ENCODE peak calls at places on chromosomes 1 and 21, in four cellular contexts. V is K562, F is HL-60, B is GM12878. K is an unnamed sample.

GRCh38 chr1:174135200-174135599 is 24.1 kb upstream of the RABGAP1L start:
- DNase-seq in F (no peak), B (no peak), V (no peak), K (no peak)

GRCh38 chr1:226420328-226420727 is 12.4 kb upstream of the PARP1 start:
- DNase-seq in V (no peak), F (no peak), B (no peak), K (no peak)

GRCh38 chr1:46174448-46175231 is at the start of gene TSPAN1:
- DNase-seq in F (no peak), B (no peak), V (no peak), K (no peak)

GRCh38 chr1:65508051-65508450 is 87.6 kb downstream of the LEPR start:
- DNase-seq in B (no peak), V (no peak), F (no peak), K (no peak)

GRCh38 chr1:153545067-153546055 is at the start of gene S100A4:
- DNase-seq in F (peak), B (peak), V (peak), K (peak)

GRCh38 chr1:14128096-14128495 is 428.1 kb downstream of the PRDM2 start:
- DNase-seq in B (no peak), V (no peak), F (no peak), K (no peak)

GRCh38 chr1:78331799-78332198 is 159.0 kb upstream of the PTGFR start:
- DNase-seq in F (no peak), B (no peak), V (no peak), K (no peak)

GRCh38 chr1:10057305-10057704 is 24.5 kb downstream of the UBE4B start:
- DNase-seq in F (no peak), B (no peak), V (no peak), K (no peak)

GRCh38 chr1:55958498-55958897 is 620.9 kb downstream of the PLPP3 start:
- DNase-seq in B (peak), V (no peak), F (no peak), K (no peak)

GRCh38 chr1:227316456-227316855 is 1.8 kb downstream of the CDC42BPA start:
- DNase-seq in F (no peak), V (no peak), B (no peak), K (no peak)

GRCh38 chr1:203901581-203901980 is 40.2 kb downstream of the SNRPE start:
- DNase-seq in V (no peak), F (no peak), B (no peak), K (no peak)

GRCh38 chr1:108327534-108328462 is 83.9 kb upstream of the NBPF4 start:
- DNase-seq in V (no peak), B (no peak), F (no peak), K (no peak)

GRCh38 chr21:40194181-40194580 is 326.9 kb downstream of the PCP4 start:
- DNase-seq in B (no peak), F (no peak), V (no peak), K (no peak)

GRCh38 chr1:110615548-110616130 is 9.5 kb upstream of the KCNA2 start:
- DNase-seq in V (peak), F (peak), B (no peak), K (no peak)

GRCh38 chr1:220370041-220370700 is 97.9 kb upstream of the RAB3GAP2 start:
- DNase-seq in V (no peak), B (no peak), F (no peak), K (no peak)

GRCh38 chr1:94866178-94866822 is 46.1 kb downstream of the SLC44A3 start:
- DNase-seq in B (no peak), V (no peak), F (no peak), K (no peak)

GRCh38 chr1:203282720-203283542 is 22.4 kb upstream of the BTG2 start:
- DNase-seq in V (no peak), F (no peak), B (no peak), K (no peak)

GRCh38 chr1:80417651-80418050 is 1383.1 kb upstream of the ADGRL2 start:
- DNase-seq in B (no peak), V (no peak), F (no peak), K (no peak)
- TF ChIP-seq SPI1 in B (no peak), V (no peak), F (no peak), K (no peak)

GRCh38 chr1:234893725-234894630 is 234.7 kb downstream of the TOMM20 start:
- DNase-seq in F (peak), V (peak), B (no peak), K (no peak)
- TF ChIP-seq POLR2AphosphoS5 in F (no peak), V (no peak), B (no peak), K (no peak)

DNA sequence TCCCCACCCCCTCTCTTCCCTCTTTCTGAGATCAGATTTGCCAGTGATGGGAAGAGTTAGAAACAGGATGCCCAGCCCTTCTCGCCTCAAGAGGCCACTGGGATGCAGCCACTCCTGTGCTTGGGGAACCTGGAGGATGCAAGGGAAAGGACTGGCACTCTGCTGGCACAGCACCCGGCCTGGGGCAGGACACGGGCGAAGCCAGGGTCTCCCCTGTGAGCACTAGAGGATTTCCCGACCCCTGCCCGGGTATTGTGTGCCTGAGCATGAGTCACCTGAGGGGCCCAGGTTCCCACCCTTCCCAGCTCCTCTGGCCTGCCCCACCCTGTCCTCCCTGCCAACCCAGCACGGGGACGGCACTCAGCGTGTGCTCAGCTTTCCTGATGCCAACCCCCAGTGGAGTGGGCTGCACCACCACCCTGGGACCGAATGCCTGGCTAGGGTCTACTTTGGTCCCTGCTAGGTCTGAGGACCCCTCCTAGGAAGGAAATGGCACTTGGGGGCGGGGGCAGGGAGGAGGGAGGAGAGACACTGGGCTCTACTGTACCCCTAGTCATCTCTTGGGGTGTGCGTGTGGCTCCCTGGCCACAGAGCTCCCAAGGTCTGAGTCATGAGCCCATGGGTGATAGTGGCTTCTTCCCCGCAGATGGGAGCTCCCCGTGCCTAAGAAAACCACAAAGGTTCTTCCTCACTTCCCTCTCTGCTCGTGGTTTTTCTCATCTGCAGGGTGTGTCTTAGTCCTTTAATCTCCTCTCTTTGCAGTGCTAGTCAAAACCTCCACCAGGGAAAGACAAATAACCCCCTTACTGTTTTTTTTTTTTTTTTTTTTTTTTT is 12.4 kb downstream of the LMNA start:
- DNase-seq in F (peak), V (no peak), B (peak), K (no peak)
- TF ChIP-seq SPI1 in F (peak), V (peak), B (peak), K (peak)

GRCh38 chr1:160211010-160211790 is 6.0 kb downstream of the PEA15 start:
- DNase-seq in V (peak), F (no peak), B (no peak), K (no peak)
- TF ChIP-seq POLR2AphosphoS5 in V (no peak), F (no peak), B (no peak), K (no peak)

GRCh38 chr1:184881941-184882648 is 92.2 kb downstream of the NIBAN1 start:
- DNase-seq in V (no peak), B (no peak), F (peak), K (no peak)
- TF ChIP-seq SPI1 in V (no peak), B (no peak), F (no peak), K (no peak)

GRCh38 chr1:231626535-231626950 is at the start of gene DISC1:
- DNase-seq in B (no peak), F (peak), V (peak), K (peak)
- TF ChIP-seq POLR2AphosphoS5 in B (no peak), F (no peak), V (no peak), K (no peak)

GRCh38 chr1:234069760-234070159 is 165.3 kb downstream of the SLC35F3 start:
- DNase-seq in F (no peak), B (no peak), V (no peak), K (no peak)
- TF ChIP-seq SPI1 in F (no peak), B (no peak), V (no peak), K (no peak)

DNA sequence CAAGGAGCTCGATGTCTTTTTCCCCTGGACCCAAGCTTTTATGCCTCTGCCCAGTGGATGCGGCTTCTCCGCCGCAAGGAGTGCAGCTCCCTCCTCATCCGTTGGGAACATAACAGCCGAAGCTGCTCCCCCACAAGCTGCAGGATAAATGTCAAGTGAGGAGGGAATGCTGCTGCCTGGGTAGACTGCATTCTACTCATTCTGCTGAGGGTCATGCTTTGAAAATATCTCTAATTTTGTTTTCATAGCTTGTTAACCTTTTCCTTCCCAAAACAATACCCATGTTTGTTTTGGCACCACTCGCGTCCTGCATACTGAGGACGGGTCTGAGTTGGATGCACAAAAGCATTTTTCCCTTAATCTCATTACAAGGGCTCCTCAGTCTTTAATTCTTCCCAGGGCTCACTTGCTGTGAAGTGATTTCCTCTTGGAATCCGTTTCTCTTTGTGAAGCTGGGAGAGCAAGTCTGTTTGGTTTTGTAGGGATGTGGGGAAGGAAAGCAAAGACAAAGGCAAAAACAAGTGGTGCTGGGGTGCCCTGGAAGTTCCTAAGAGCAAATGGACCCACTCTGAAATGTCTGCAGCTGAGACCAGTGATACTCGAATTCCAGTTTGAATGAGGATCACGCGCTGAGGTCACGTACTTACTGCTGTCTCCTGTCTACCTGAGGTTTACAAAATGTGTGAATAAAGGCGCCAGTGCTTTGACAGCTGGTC is 134.0 kb upstream of the IRF2BP2 start:
- DNase-seq in V (no peak), F (no peak), B (no peak), K (no peak)
- TF ChIP-seq POLR2AphosphoS5 in V (no peak), F (no peak), B (no peak), K (no peak)